ENCODE peak calls at places on chromosomes 7 and 10, in four cellular contexts. W, D, O and I are unnamed samples. For H3K36me3, the result is how much of the 10 kb centered on the place peaks cover.

GRCh38 chr10:93680414-93681047 is 21.9 kb downstream of the FRA10AC1 start:
- DNase-seq in W (peak), O (no peak), D (no peak), I (no peak)

GRCh38 chr7:105267244-105267643 is 121.5 kb downstream of the SRPK2 start:
- DNase-seq in O (no peak), W (no peak), D (no peak), I (no peak)

GRCh38 chr7:2037805-2038635 is 194.7 kb downstream of the MAD1L1 start:
- DNase-seq in O (peak), D (peak), W (peak), I (peak)

GRCh38 chr7:142866361-142867096 is 11.7 kb downstream of the EPHB6 start:
- DNase-seq in D (no peak), W (peak), O (no peak), I (peak)

GRCh38 chr10:100734295-100735086 is 10.9 kb upstream of the PAX2 start:
- DNase-seq in W (no peak), O (no peak), D (no peak), I (no peak)

GRCh38 chr7:16071246-16071857 is 350.0 kb downstream of the CRPPA start:
- DNase-seq in W (peak), O (no peak), D (no peak), I (no peak)

GRCh38 chr10:74988787-74989574 is 122.5 kb upstream of the SAMD8 start:
- DNase-seq in W (no peak), O (no peak), D (no peak), I (no peak)

GRCh38 chr7:277228-277627 is 12.7 kb upstream of the FOXL3 start:
- DNase-seq in D (no peak), O (no peak), W (no peak), I (no peak)

DNA sequence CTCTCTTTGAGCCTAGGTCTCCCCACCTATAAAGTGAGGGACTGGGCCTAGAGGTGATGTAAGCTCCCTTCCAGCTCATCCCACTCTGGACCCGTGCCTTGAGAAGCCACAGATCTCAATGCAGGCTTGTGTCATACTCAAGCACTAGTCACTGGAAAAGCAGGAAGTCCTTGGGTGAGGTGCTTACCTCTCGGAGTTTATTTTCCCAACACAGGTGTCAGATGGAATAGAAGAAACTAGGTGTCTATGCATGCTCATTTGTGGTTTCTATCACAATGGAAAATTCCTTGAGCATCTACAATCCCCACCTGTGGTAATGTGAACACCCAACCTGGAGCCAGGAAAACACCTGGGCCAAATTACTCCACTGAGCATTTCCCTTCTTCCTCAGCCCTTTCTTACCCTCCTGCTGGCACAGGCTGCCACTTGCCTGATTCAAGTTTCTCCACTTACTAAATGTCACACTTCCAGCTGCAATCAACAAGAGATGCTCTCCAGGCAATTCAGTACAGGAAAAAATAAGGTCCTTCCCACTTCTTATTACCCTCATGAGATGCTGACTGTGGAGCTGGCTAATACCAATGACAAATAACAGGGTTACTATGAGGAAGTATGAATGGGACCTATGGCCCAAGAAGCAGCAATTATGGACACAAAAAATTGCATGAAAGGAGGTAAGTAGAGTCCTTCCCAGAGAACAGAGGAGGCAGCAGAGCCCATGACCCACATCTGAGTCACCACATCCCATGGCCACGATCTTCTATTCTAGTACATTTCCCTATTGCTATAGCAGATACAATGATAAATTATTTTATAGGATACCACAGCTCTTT is 13.1 kb downstream of the LSM5 start:
- DNase-seq in O (no peak), D (no peak), W (no peak), I (no peak)
- TF ChIP-seq CTCF in O (no peak), D (no peak), W (no peak), I (no peak)

DNA sequence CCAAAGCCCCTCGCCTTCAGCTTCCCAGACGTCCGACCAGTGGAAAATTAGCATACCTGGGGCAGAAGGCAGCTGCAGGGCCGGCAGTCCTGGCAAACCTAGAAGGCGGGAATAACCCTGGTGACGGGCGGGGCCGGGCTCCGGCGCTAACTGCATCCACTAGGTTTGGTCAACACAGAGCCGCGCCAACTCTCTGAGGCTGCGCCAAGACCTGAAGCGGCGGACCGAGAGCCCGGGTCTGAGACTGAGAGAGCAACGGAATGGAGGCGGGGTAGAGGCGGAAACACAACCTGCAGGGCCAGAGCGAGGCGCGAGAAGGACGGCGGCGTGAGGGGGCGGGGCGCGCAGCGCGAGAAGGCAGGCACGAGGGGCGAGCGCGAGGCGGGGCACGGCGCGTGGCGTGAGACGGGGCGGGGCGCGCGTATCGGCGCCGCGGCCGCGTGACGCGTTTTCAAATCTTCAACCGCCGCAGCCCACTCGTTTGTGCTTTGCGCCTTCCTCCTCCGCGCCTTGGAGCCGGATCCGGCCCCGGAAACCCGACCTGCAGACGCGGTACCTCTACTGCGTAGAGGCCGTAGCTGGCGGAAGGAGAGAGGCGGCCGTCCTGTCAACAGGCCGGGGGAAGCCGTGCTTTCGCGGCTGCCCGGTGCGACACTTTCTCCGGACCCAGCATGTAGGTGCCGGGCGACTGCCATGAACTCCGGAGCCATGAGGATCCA is at the start of the genes DBF4 and SLC25A40:
- DNase-seq in O (peak), W (peak), D (peak), I (peak)
- H3K36me3 ChIP-seq in O (under half), W (under half), D (under half), I (under half)

GRCh38 chr10:80896076-80896475 is 358.4 kb downstream of the SH2D4B start:
- DNase-seq in W (no peak), D (no peak), O (no peak), I (no peak)
- H3K4me3 ChIP-seq in W (no peak), D (no peak), O (no peak), I (no peak)

GRCh38 chr7:78019457-78020130 is 221.0 kb downstream of the PHTF2 start:
- DNase-seq in O (peak), D (no peak), W (peak), I (peak)

GRCh38 chr7:78020131-78020873 is 221.7 kb downstream of the PHTF2 start:
- DNase-seq in W (peak), D (peak), O (peak), I (no peak)

GRCh38 chr7:78018541-78019456 is 220.2 kb downstream of the PHTF2 start:
- DNase-seq in D (no peak), O (peak), W (peak), I (peak)

GRCh38 chr7:78022165-78022564 is 223.6 kb downstream of the PHTF2 start:
- DNase-seq in W (no peak), O (no peak), D (no peak), I (no peak)

DNA sequence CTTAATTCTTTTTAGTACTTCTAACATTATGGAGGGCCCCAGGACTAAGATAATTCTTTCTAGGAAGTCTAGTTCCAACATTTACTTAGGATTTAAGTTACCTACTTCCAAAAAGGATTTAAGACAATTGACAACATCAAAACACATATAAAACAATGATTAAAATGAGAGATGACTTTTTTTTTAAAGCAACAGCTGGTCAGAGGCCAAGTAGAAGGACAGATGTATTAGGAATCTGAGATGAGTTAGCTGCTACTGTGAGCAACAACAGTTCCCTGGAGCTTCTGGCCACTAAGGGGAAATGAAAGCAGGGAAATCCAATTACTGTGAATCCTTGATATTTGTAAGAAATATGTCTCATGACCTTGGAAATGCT is 222.3 kb downstream of the PHTF2 start:
- DNase-seq in D (no peak), W (no peak), O (no peak), I (no peak)
- TF ChIP-seq CTCF in D (no peak), W (no peak), O (no peak), I (no peak)

DNA sequence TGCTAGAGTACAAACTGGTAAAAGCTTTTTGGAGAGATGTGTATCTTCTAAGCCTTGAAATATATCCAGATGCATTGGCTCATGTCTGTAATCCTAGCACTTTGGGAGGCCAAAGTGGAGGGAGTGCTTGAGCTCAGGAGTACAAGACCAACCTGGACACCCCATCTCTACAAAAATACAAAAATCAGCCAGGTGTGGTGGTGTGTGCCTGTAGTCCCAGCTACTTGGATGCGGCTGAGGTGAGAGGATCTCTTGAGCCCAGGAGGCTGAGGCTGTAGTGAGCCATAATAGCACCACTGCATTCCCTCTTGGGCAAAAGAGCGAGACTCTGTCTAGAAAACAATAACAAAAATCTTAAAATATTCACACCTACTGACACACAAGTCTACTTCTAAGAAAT is 25.6 kb downstream of the TMEM209 start:
- DNase-seq in O (no peak), D (no peak), W (no peak), I (no peak)
- H3K36me3 ChIP-seq in O (under half), D (under half), W (under half), I (under half)

GRCh38 chr10:102118867-102119266 is 1.3 kb downstream of the LDB1 start:
- DNase-seq in O (peak), W (no peak), D (no peak), I (peak)
- H3K4me3 ChIP-seq in O (peak), W (peak), D (peak), I (no peak)

DNA sequence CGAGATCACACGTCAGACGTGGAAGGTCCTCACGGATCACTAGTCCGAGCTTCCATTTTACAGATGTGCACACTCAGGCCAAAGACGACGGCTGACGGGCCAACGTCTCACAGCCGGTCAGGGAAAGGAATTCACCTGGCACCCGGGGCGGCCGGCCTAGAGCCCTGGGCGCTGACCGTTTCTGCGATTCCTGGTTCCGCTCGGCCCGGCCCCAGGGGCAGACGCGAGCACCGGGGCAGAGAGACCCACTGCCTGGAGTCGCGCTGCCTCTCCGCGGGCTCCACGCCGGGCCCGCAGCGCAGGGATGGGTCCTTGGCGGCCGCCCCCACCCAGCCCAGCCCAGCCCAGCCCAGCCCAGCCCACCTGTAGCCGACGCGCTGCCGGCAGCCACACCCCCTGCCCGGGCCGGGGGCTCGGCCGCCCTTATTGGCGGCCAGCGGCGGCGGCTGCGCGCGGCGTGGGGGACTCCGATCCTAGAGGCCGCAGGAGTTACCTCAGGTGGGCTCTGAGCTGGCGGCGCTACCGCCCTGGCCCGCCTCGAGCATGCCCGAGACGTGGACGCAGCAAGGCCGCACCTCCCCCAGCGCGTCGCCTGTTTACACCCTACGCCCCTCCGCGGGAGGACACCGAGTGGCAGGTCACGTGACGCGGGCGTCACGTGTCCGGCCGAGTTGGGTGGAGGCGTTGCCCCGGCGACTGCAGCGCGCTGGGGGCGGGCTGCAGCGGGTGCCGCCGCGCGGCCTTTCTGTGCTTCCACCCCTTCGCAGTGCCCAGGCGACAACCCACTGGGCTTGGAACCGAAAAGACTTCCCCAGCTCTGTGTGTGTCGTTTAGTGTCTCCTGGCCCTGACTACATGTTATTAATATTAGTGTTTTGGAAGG is 78.1 kb downstream of the ZFAND4 start:
- DNase-seq in W (peak), D (peak), O (peak), I (peak)
- TF ChIP-seq CTCF in W (no peak), D (no peak), O (no peak), I (no peak)

GRCh38 chr7:35359423-35359822 is 105.5 kb upstream of the TBX20 start:
- DNase-seq in O (no peak), D (no peak), W (no peak), I (no peak)

GRCh38 chr7:35355911-35356310 is 102.0 kb upstream of the TBX20 start:
- DNase-seq in O (no peak), D (no peak), W (no peak), I (no peak)

GRCh38 chr7:35351466-35351865 is 97.6 kb upstream of the TBX20 start:
- DNase-seq in O (no peak), D (no peak), W (no peak), I (no peak)

GRCh38 chr7:35353481-35353880 is 99.6 kb upstream of the TBX20 start:
- DNase-seq in W (no peak), D (no peak), O (no peak), I (no peak)

GRCh38 chr7:35356495-35356894 is 102.6 kb upstream of the TBX20 start:
- DNase-seq in D (no peak), W (no peak), O (peak), I (no peak)
- H3K36me3 ChIP-seq in D (under half), W (under half), O (under half), I (under half)

GRCh38 chr10:6781133-6781770 is 201.2 kb upstream of the PRKCQ start:
- DNase-seq in O (no peak), D (no peak), W (no peak), I (no peak)
- H3K4me3 ChIP-seq in O (no peak), D (no peak), W (no peak), I (no peak)